ENCODE peak calls at places on chromosomes 13 and 19, in five cellular contexts. T, Z, F, X and M are unnamed samples.

GRCh38 chr19:34075661-34076091 is 96.6 kb upstream of the LSM14A start:
- DNase-seq in T (no peak), Z (no peak), F (no peak), X (no peak), M (no peak)

GRCh38 chr19:36225219-36225892 is 10.4 kb downstream of the ZNF146 start:
- DNase-seq in T (no peak), Z (no peak), F (no peak), X (no peak), M (no peak)

GRCh38 chr13:108924154-108924940 is 294.9 kb downstream of the MYO16 start:
- DNase-seq in T (no peak), Z (no peak), F (no peak), X (no peak), M (no peak)

GRCh38 chr19:47109541-47110375 is 3.8 kb downstream of the ZC3H4 start:
- DNase-seq in T (no peak), Z (no peak), F (no peak), X (no peak), M (no peak)

GRCh38 chr19:18293642-18294466 is 12.4 kb upstream of the JUND start:
- DNase-seq in T (no peak), Z (no peak), F (peak), X (no peak), M (no peak)

GRCh38 chr13:97191615-97192014 is 30.5 kb upstream of the MBNL2 start:
- DNase-seq in T (no peak), Z (peak), F (no peak), X (no peak), M (no peak)

GRCh38 chr19:46907880-46908279 is 47.1 kb downstream of the ARHGAP35 start:
- DNase-seq in T (no peak), Z (peak), F (no peak), X (no peak), M (no peak)

GRCh38 chr13:35723061-35723461 is 246.6 kb upstream of the MAB21L1 start:
- DNase-seq in T (no peak), Z (no peak), F (no peak), X (no peak), M (no peak)

GRCh38 chr19:37217855-37218591 is at the start of gene ZNF383:
- DNase-seq in T (peak), Z (peak), F (peak), X (peak), M (peak)

GRCh38 chr13:43079392-43079931 is 56.1 kb downstream of the DNAJC15 start:
- DNase-seq in T (no peak), Z (no peak), F (no peak), X (no peak), M (no peak)

GRCh38 chr13:25179011-25179410 is 6.9 kb upstream of the AMER2 start:
- DNase-seq in T (no peak), Z (no peak), F (no peak), X (no peak), M (no peak)

GRCh38 chr19:41994521-41994971 is 516 bp upstream of the ATP1A3 start:
- DNase-seq in T (no peak), Z (peak), F (no peak), X (no peak), M (no peak)

GRCh38 chr13:52846567-52847321 is 1.7 kb downstream of the PCDH8 start:
- DNase-seq in T (peak), Z (no peak), F (peak), X (no peak), M (no peak)

GRCh38 chr13:86757236-86757978 is 913.8 kb upstream of the SLITRK5 start:
- DNase-seq in T (no peak), Z (no peak), F (no peak), X (no peak), M (no peak)

GRCh38 chr19:32691291-32691951 is at the start of gene NUDT19:
- DNase-seq in T (peak), Z (peak), F (peak), X (peak), M (no peak)

GRCh38 chr13:112587359-112587766 is 590 bp downstream of the TUBGCP3 start:
- DNase-seq in T (peak), Z (peak), F (peak), X (peak), M (no peak)

GRCh38 chr19:6056282-6056741 is 54.0 kb downstream of the RFX2 start:
- DNase-seq in T (no peak), Z (no peak), F (no peak), X (no peak), M (no peak)

GRCh38 chr19:51201712-51202111 is 23.2 kb upstream of the CD33 start:
- DNase-seq in T (no peak), Z (no peak), F (no peak), X (no peak), M (no peak)

GRCh38 chr13:39682788-39683187 is 27.3 kb downstream of the COG6 start:
- DNase-seq in T (no peak), Z (no peak), F (no peak), X (no peak), M (no peak)

GRCh38 chr13:35965226-35965927 is 165.8 kb downstream of the DCLK1 start:
- DNase-seq in T (no peak), Z (no peak), F (no peak), X (no peak), M (no peak)

GRCh38 chr13:114132419-114133121 is at the start of gene RASA3:
- DNase-seq in T (peak), Z (peak), F (peak), X (peak), M (no peak)

DNA sequence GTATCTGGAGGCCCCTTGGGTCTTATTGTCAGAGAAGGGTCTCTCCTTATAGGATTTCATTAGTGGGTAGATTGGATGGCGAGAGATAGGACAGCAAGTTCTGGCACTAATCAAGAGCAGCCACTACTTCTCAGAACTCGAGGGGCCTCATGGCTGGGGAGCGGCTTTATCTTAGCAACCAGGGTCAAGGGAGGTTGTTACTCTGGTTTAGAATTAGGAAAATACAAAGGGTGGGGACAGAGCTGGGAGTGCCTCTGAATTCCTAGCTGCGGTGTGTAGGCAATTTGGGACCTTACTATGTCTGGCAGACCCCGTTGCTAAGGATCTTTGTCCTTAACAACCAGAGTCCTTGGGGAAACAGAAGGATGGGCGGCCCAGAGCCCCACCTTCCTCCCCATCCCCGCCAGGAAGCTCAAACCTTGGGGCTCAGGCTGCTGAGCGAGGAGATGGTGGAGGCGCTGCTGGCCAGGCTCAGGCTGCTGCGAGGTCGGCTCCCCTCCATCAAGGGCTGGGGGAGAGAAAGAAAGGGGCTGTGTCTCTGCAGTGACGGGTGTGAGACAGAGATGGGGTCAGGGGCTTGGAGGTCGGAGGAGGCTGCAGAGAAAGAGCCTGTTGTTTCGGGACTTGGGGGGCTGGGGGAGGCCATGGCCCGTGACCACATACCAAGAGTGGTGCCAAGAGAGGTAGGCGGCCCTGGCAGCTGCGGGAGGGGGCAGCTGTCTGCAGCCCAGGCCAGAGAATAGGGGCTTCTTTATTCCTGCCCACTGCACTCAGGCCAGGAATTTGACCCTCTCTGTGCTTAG is 1.1 kb downstream of the PLEKHA4 start:
- DNase-seq in T (no peak), Z (no peak), F (no peak), X (no peak), M (no peak)
- H3K27ac ChIP-seq in T (peak), Z (no peak), F (no peak), X (peak), M (no peak)

DNA sequence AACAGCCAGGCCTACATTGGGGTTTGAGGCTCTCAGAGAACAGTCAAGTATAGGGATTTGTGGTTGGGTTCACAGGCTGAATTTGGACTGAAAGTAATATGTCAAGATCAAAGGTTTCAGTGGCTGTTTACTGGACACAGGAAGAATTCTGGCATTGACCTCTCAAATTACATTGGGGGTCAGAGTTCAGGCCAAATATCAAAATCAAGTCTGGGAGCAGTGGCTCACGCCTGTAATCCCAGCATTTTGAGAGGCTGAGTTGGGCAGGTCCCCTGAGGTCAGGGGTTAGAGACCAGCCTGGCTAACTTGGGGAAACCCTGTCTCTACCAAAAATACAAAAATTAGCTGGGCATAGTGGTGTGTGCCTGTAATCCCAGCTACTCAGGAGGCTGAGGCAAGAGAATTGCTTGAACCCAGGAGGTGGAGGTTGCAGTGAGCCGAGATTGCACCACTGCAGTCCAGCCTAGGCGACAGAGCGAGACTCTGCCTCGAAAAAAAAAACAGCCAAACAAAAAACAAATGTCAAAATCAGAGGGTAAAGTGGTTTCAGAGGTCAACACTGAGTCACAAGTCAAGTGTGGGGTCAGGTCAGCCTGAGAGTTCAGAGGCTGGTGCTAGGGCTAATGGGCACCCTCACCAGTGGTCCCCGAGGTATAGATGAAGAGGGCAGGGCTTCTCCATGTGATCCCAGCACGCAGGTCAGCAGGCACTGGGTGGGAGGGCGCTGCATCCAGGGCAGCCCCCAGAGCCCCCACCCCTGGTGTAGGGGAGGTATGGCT is 1.5 kb downstream of the SLC27A5 start:
- DNase-seq in T (no peak), Z (no peak), F (no peak), X (no peak), M (no peak)
- H3K27ac ChIP-seq in T (no peak), Z (no peak), F (no peak), X (no peak), M (no peak)

GRCh38 chr19:12982648-12983047 is 12.6 kb upstream of the NFIX start:
- DNase-seq in T (no peak), Z (no peak), F (no peak), X (no peak), M (no peak)
- H3K27ac ChIP-seq in T (no peak), Z (peak), F (no peak), X (no peak), M (no peak)

GRCh38 chr19:13077233-13077632 is 25.4 kb downstream of the LYL1 start:
- DNase-seq in T (no peak), Z (peak), F (no peak), X (no peak), M (no peak)
- H3K27ac ChIP-seq in T (peak), Z (peak), F (no peak), X (no peak), M (no peak)

GRCh38 chr19:38683393-38684077 is 36.1 kb downstream of the ACTN4 start:
- DNase-seq in T (no peak), Z (no peak), F (peak), X (peak), M (peak)
- H3K27ac ChIP-seq in T (peak), Z (peak), F (peak), X (peak), M (peak)

GRCh38 chr19:2317756-2318155 is 9.8 kb upstream of the LINGO3 start:
- DNase-seq in T (peak), Z (no peak), F (no peak), X (no peak), M (no peak)
- H3K27ac ChIP-seq in T (no peak), Z (no peak), F (no peak), X (no peak), M (no peak)

DNA sequence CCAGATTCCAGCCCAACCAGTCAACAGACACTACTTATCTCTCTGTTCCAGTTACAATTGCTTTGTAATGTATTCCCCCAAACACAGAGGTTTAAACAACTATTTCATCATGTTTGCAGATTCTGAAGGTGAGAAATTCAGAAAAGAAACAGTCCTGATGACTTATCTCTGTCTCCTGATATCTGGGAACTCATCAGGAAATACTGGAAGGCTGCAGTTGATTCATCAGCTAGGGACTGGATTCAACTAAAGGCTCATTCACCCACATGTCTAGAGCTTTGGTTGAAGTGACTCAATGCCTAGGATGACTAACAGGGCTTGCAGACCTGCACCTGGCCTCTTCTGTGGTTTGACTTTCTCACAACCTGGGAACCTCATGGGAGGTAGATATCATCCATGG is 56.6 kb upstream of the GPC6 start:
- DNase-seq in T (no peak), Z (no peak), F (no peak), X (no peak), M (peak)
- H3K27ac ChIP-seq in T (no peak), Z (no peak), F (no peak), X (no peak), M (peak)